ENCODE peak calls at places on chromosomes 7 and 10, in four cellular contexts. J is sigmoid colon; X is body of pancreas; Q is CD8-positive, alpha-beta memory T cell. C is an unnamed sample.

GRCh38 chr7:24432677-24433076 is 140.6 kb upstream of the PALS2 start:
- DNase-seq in X (no peak), J (no peak), Q (no peak), C (no peak)

GRCh38 chr10:34286136-34286739 is 528.9 kb downstream of the PARD3 start:
- DNase-seq in X (no peak), J (no peak), Q (no peak), C (peak; percentile 75)

GRCh38 chr7:11130012-11130411 is 156.3 kb downstream of the PHF14 start:
- DNase-seq in Q (no peak), X (no peak), J (no peak), C (no peak)

GRCh38 chr7:87152897-87153641 is 816 bp downstream of the DMTF1 start:
- DNase-seq in Q (peak; percentile 19), X (peak; percentile 32), J (peak; percentile 68), C (peak; percentile 67)

GRCh38 chr10:103227416-103227815 is 18.3 kb upstream of the RPEL1 start:
- DNase-seq in J (no peak), X (no peak), Q (no peak), C (peak; percentile 19)

GRCh38 chr10:32982293-32982709 is 24.3 kb upstream of the ITGB1 start:
- DNase-seq in J (no peak), X (no peak), Q (no peak), C (peak; percentile 92)

GRCh38 chr10:48607356-48608278 is 2.7 kb upstream of the ARHGAP22 start:
- DNase-seq in Q (no peak), X (no peak), J (peak; percentile 53), C (no peak)

GRCh38 chr10:77926566-77927342 is at the start of gene DLG5:
- DNase-seq in Q (peak; percentile 16), J (peak; percentile 92), X (peak; percentile 71), C (peak; percentile 76)

GRCh38 chr10:124525751-124526600 is 64.4 kb downstream of the LHPP start:
- DNase-seq in Q (no peak), J (peak; percentile 74), X (no peak), C (no peak)

GRCh38 chr7:7002416-7003062 is 176.5 kb upstream of the CCZ1B start:
- DNase-seq in Q (no peak), J (no peak), X (no peak), C (no peak)

GRCh38 chr7:111083423-111083822 is 7.5 kb upstream of the LRRN3 start:
- DNase-seq in X (no peak), J (no peak), Q (no peak), C (peak; percentile 71)

DNA sequence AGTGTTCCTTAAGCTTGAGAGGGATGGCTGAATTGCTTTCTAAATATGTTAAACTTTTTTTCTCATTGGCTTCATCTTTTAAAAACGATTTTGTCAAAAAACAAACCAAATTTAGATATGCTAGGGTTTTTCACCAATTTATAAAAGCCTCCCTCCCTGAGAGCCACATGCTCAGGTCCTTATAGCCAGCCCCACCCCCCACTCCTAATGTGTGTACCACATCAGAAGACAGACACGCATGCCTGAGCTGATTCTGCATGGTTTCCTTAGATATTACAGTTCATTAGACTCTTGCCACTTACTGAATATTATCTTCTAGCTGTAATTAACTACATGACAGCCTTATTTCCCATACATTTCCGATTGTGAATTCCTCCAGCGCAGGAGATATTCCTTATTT is 2.0 kb downstream of the CUL1 start:
- DNase-seq in X (no peak), J (no peak), Q (no peak), C (peak; percentile 72)
- H3K4me3 ChIP-seq in X (no peak overlapping the region), J (peak overlapping the region; percentile 95), Q (peak overlapping the region; percentile 72), C (peak overlapping the region; percentile 96)

GRCh38 chr7:44486001-44486400 is 4.5 kb downstream of the NUDCD3 start:
- DNase-seq in X (no peak), Q (no peak), J (no peak), C (no peak)

GRCh38 chr7:44486693-44487092 is 3.8 kb downstream of the NUDCD3 start:
- DNase-seq in Q (no peak), X (peak; percentile 75), J (no peak), C (peak; percentile 67)

GRCh38 chr7:44484482-44485313 is 5.8 kb downstream of the NUDCD3 start:
- DNase-seq in X (no peak), Q (no peak), J (no peak), C (no peak)

GRCh38 chr7:44477955-44478354 is 12.5 kb downstream of the NUDCD3 start:
- DNase-seq in X (no peak), J (no peak), Q (no peak), C (no peak)

GRCh38 chr7:44482502-44483485 is 7.7 kb downstream of the NUDCD3 start:
- DNase-seq in J (no peak), Q (no peak), X (no peak), C (no peak)
- H3K4me1 ChIP-seq in J (peaks cover 24% of the 10 kb centered on the region), Q (peaks cover 35% of the 10 kb centered on the region), X (peaks cover 30% of the 10 kb centered on the region), C (peaks cover 10% of the 10 kb centered on the region)

DNA sequence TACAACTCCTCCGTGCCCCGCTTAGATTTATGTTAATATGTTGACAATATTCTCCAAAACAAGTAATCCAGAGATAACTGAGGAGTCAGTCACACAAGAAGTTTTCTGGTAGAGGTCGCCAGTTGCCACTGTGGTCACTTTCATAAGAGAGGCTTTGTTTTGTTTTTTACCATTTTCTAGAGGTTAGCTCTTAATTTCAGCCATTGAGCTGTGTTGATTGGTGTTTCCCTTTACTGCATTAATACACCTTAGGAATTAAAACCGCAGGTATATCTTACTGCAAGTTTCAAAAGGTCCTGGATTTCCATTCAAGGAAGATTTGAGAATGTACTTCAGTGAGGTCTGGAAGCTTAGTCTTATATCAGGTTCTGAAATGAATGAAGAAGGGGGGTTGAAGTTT is 3.5 kb downstream of the BMI1 start:
- DNase-seq in Q (no peak), J (no peak), X (no peak), C (no peak)
- H3K4me3 ChIP-seq in Q (peak overlapping the region; percentile 42), J (peak overlapping the region; percentile 59), X (no peak overlapping the region), C (peak overlapping the region; percentile 80)

DNA sequence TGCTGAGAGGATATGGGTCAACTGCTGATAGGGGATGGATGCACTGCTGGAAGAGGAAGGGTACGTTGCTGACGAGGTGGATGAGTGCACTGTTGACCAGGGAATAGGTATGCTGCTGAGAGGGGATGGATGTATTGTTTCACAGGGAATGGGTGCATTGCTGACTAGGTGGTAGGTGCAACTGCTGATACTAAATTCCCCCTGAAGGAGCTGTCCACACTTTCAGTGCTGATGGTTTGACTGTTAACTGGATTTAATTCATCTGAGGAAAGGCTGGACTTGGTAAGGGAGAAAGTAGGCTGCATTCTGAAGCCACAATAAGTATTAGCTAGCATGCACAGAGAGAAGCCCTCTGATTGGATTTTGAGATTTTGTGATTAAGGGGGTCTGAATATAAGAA is 1196.8 kb upstream of the PHF14 start:
- DNase-seq in J (no peak), Q (no peak), X (no peak), C (no peak)
- H3K4me1 ChIP-seq in J (no peaks in the 10 kb centered on the region), Q (no peaks in the 10 kb centered on the region), X (no peaks in the 10 kb centered on the region), C (no peaks in the 10 kb centered on the region)

DNA sequence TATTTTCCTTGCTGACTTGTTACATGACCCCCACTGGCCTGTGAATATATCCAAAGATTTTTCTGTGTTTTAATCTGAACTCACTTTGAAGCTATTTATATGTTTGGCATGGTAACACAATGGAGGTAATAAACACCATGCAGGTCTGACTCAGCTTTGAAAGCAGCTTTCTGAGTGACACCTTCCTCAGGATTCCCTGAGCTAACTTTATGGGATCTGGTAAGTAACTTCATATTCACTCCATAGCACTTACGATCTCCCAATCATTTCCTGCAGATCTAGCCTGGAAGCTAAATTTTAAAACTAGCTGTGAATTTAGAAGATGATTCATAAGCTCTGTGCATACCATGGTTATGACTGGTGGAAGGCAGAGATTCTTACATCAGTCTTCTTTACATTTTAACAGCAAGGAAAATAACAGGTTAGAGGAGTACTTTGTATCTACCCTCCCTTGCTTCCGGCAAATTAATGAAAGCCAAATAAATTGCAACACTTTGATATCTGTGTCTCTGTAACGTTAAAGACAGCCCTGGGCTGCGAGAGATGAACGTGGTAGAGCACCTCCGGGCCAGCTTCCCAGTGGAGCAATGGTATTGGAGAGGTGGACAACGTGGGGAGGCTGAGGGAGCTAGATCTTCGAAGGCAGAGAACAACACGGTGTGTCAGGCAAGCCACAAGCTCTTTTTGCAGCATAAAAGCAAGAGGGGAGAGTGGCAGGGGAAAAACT is 170.2 kb upstream of the KLF14 start:
- DNase-seq in X (no peak), Q (no peak), J (no peak), C (peak; percentile 93)
- H3K4me3 ChIP-seq in X (no peak overlapping the region), Q (no peak overlapping the region), J (no peak overlapping the region), C (peak overlapping the region; percentile 99)

DNA sequence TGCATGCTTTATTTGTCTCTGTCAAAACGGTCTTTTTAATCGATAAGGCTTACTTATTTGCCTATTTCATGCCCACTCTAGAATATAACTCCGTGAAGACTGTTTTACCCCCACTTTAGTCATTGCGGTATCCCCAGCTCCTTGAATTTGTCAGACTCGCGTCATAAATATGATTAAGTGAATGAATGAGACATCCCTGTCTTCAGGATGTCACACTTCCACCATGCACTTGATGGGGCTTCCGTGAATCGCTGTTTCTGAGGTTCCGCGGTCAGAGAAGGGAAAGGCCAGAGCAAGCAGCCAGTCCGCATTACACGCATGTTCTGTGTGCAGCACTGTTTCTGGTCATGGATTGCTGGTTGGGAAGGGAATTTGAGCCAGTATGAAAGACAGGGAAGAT is 138.8 kb downstream of the CELF2 start:
- DNase-seq in Q (peak; percentile 42), J (no peak), X (no peak), C (no peak)
- H3K4me1 ChIP-seq in Q (peaks cover 98% of the 10 kb centered on the region), J (peaks cover 49% of the 10 kb centered on the region), X (no peaks in the 10 kb centered on the region), C (peaks cover 4% of the 10 kb centered on the region)

GRCh38 chr10:84820121-84820520 is 491.7 kb downstream of the CCSER2 start:
- DNase-seq in X (no peak), J (no peak), Q (no peak), C (peak; percentile 4)
- H3K4me3 ChIP-seq in X (no peak overlapping the region), J (no peak overlapping the region), Q (no peak overlapping the region), C (no peak overlapping the region)

GRCh38 chr7:37439282-37440021 is 9.2 kb downstream of the ELMO1 start:
- DNase-seq in J (no peak), Q (no peak), X (no peak), C (no peak)
- H3K4me1 ChIP-seq in J (no peaks in the 10 kb centered on the region), Q (peaks cover 38% of the 10 kb centered on the region), X (no peaks in the 10 kb centered on the region), C (no peaks in the 10 kb centered on the region)

C was measured in GM23248.